ENCODE peak calls at places on chromosomes 12 and 14, in four cellular contexts. R is AG10803, K is GDM1, O is tibial artery. M is an unnamed sample.

GRCh38 chr14:31190220-31190605 is 17.4 kb downstream of the HECTD1 start:
- DNase-seq in R (no peak), K (no peak), O (no peak), M (no peak)

GRCh38 chr12:64895541-64895940 is 71.1 kb downstream of the TBC1D30 start:
- DNase-seq in R (peak; percentile 47), K (no peak), O (no peak), M (peak; percentile 70)

GRCh38 chr14:102883028-102883953 is 39.2 kb upstream of the AMN start:
- DNase-seq in R (no peak), K (no peak), O (no peak), M (no peak)

GRCh38 chr14:104856869-104857860 is 7.9 kb upstream of the CEP170B start:
- DNase-seq in R (no peak), K (no peak), O (peak; percentile 48), M (no peak)

GRCh38 chr12:54929998-54930397 is 54.6 kb downstream of the TESPA1 start:
- DNase-seq in R (no peak), K (no peak), O (no peak), M (no peak)

GRCh38 chr12:50322196-50322595 is 38.9 kb upstream of the LIMA1 start:
- DNase-seq in R (no peak), K (no peak), O (no peak), M (no peak)

GRCh38 chr12:102356690-102357089 is 123.7 kb downstream of the IGF1 start:
- DNase-seq in R (no peak), K (no peak), O (no peak), M (no peak)

GRCh38 chr12:122948605-122949004 is 17.7 kb downstream of the ABCB9 start:
- DNase-seq in R (no peak), K (no peak), O (no peak), M (no peak)

GRCh38 chr12:79329933-79330332 is 360.8 kb downstream of the PAWR start:
- DNase-seq in R (peak; percentile 50), K (no peak), O (no peak), M (peak; percentile 42)

GRCh38 chr14:63564318-63564717 is 21.1 kb upstream of the PPP2R5E start:
- DNase-seq in R (peak; percentile 20), K (no peak), O (no peak), M (peak; percentile 29)

GRCh38 chr14:36976571-36977023 is 195.8 kb downstream of the SLC25A21 start:
- DNase-seq in R (peak; percentile 53), K (no peak), O (no peak), M (peak; percentile 88)

GRCh38 chr14:91367173-91368171 is 50.1 kb downstream of the CCDC88C start:
- DNase-seq in R (no peak), K (no peak), O (no peak), M (peak; percentile 93)

GRCh38 chr12:75452675-75453330 is 27.8 kb upstream of the GLIPR1 start:
- DNase-seq in R (peak; percentile 45), K (no peak), O (no peak), M (peak; percentile 74)

GRCh38 chr12:130161261-130162231 is 718 bp upstream of the FZD10 start:
- DNase-seq in R (no peak), K (no peak), O (peak; percentile 72), M (no peak)

GRCh38 chr12:13462450-13462849 is 265.9 kb downstream of the EMP1 start:
- DNase-seq in R (no peak), K (no peak), O (no peak), M (no peak)

GRCh38 chr14:54857830-54858269 is 44.8 kb downstream of the GCH1 start:
- DNase-seq in R (no peak), K (no peak), O (no peak), M (no peak)

GRCh38 chr12:25985296-25985992 is 27.0 kb downstream of the RASSF8 start:
- DNase-seq in R (no peak), K (no peak), O (no peak), M (no peak)

GRCh38 chr12:60394680-60395079 is 798.9 kb downstream of the SLC16A7 start:
- DNase-seq in R (peak; percentile 69), K (no peak), O (no peak), M (peak; percentile 88)

GRCh38 chr12:9032202-9032964 is 43.0 kb downstream of the KLRG1 start:
- DNase-seq in R (no peak), K (no peak), O (no peak), M (no peak)

GRCh38 chr12:121806556-121807308 is 2.9 kb downstream of the SETD1B start:
- DNase-seq in R (no peak), K (no peak), O (no peak), M (no peak)

GRCh38 chr12:49091056-49091835 is 3.4 kb downstream of the DHH start:
- DNase-seq in R (no peak), K (no peak), O (no peak), M (no peak)

GRCh38 chr12:105229446-105229845 is 6.5 kb downstream of the APPL2 start:
- DNase-seq in R (no peak), K (no peak), O (no peak), M (no peak)

GRCh38 chr12:5376591-5377207 is 55.2 kb upstream of the NTF3 start:
- DNase-seq in R (no peak), K (no peak), O (no peak), M (no peak)

GRCh38 chr12:130026608-130027176 is 122.9 kb upstream of the TMEM132D start:
- DNase-seq in R (no peak), K (no peak), O (no peak), M (peak; percentile 41)

GRCh38 chr14:101202627-101203404 is 299.3 kb upstream of the RTL1 start:
- DNase-seq in R (no peak), K (no peak), O (no peak), M (no peak)

GRCh38 chr14:48384786-48385185 is 709.4 kb upstream of the MDGA2 start:
- DNase-seq in R (no peak), K (no peak), O (no peak), M (no peak)

GRCh38 chr14:49581209-49581960 is 4.8 kb downstream of the RPS29 start:
- DNase-seq in R (no peak), K (no peak), O (no peak), M (no peak)

GRCh38 chr14:104284636-104285482 is 146.5 kb downstream of the KIF26A start:
- DNase-seq in R (no peak), K (no peak), O (peak; percentile 54), M (no peak)

GRCh38 chr12:107404981-107405380 is 280.6 kb upstream of the PWP1 start:
- DNase-seq in R (peak; percentile 21), K (peak; percentile 11), O (no peak), M (peak; percentile 72)

GRCh38 chr12:95997911-95998510 is 1.9 kb upstream of the HAL start:
- DNase-seq in R (no peak), K (no peak), O (no peak), M (peak; percentile 20)

GRCh38 chr14:93036652-93037341 is 78.9 kb downstream of the ITPK1 start:
- DNase-seq in R (peak; percentile 38), K (no peak), O (no peak), M (no peak)

GRCh38 chr14:36515896-36516718 is 3.9 kb downstream of the NKX2-1 start:
- DNase-seq in R (no peak), K (no peak), O (no peak), M (no peak)

GRCh38 chr12:29640589-29641345 is 143.0 kb downstream of the TMTC1 start:
- DNase-seq in R (no peak), K (no peak), O (peak; percentile 74), M (no peak)

GRCh38 chr12:76863811-76864210 is 15.0 kb downstream of the CSRP2 start:
- DNase-seq in R (peak; percentile 92), K (no peak), O (no peak), M (no peak)

GRCh38 chr12:45014396-45014795 is 36.5 kb downstream of the DBX2 start:
- DNase-seq in R (no peak), K (no peak), O (no peak), M (no peak)

GRCh38 chr14:71536927-71537772 is 395.1 kb upstream of the RGS6 start:
- DNase-seq in R (no peak), K (no peak), O (no peak), M (no peak)

GRCh38 chr12:116381744-116382455 is 104.4 kb upstream of the MED13L start:
- DNase-seq in R (peak; percentile 98), K (no peak), O (peak; percentile 57), M (peak; percentile 56)

GRCh38 chr12:124715121-124715990 is 147.9 kb upstream of the NCOR2 start:
- DNase-seq in R (peak; percentile 31), K (no peak), O (no peak), M (peak; percentile 67)

M was measured in bronchial epithelial cell.